ENCODE peak calls at places on chromosomes 2 and 18, in five cellular contexts. R is GM23248, U is sigmoid colon, J is WTC11, O is ACHN. X is an unnamed sample.

GRCh38 chr2:11144724-11145079 is 10.6 kb upstream of the SLC66A3 start:
- DNase-seq in J (no peak), O (no peak), R (no peak), U (no peak), X (no peak)

GRCh38 chr18:69401475-69402218 is 959 bp downstream of the DOK6 start:
- DNase-seq in U (peak), O (no peak), J (peak), R (peak), X (no peak)

GRCh38 chr2:55896633-55897032 is 26.9 kb downstream of the EFEMP1 start:
- DNase-seq in U (no peak), J (no peak), O (no peak), R (no peak), X (no peak)

GRCh38 chr2:86017901-86018896 is 87.5 kb downstream of the POLR1A start:
- DNase-seq in U (peak), R (no peak), J (no peak), O (peak), X (no peak)

GRCh38 chr2:222319576-222320440 is 21.0 kb upstream of the PAX3 start:
- DNase-seq in U (no peak), R (peak), O (peak), J (peak), X (no peak)

GRCh38 chr2:80548469-80548868 is 243.9 kb upstream of the LRRTM1 start:
- DNase-seq in J (no peak), U (no peak), R (no peak), O (no peak), X (no peak)

GRCh38 chr18:24086082-24086481 is 52.8 kb upstream of the CABYR start:
- DNase-seq in J (no peak), U (no peak), O (no peak), R (no peak), X (no peak)

GRCh38 chr2:150939087-150939486 is 322.6 kb downstream of the RBM43 start:
- DNase-seq in U (no peak), J (no peak), O (no peak), R (no peak), X (no peak)

GRCh38 chr2:233821709-233822100 is 32.6 kb downstream of the HJURP start:
- DNase-seq in U (peak), R (no peak), O (no peak), J (no peak), X (no peak)

GRCh38 chr2:28277466-28277865 is 115.2 kb upstream of the FOSL2 start:
- DNase-seq in O (no peak), R (no peak), U (no peak), J (no peak), X (no peak)

GRCh38 chr2:118202707-118203303 is 114.5 kb downstream of the INSIG2 start:
- DNase-seq in O (peak), U (no peak), R (peak), J (peak), X (peak)